ENCODE peak calls at places on chromosomes 7 and 10, in eight cellular contexts. One of them, this sample, is unnamed.

GRCh38 chr10:101767966-101768790 is 7.7 kb downstream of the FGF8 start:
- DNase-seq in stimulated activated CD8-positive, alpha-beta memory T cell treated with anti-CD3 and anti-CD28 coated beads, Interleukin-2, amount 100 ng/mL, for 48 hours: no peak
- DNase-seq in NCI-H460: no peak
- DNase-seq in IMR-90: no peak
- DNase-seq in Right ventricle myocardium superior: no peak
- DNase-seq in AG08396: no peak
- DNase-seq in stimulated activated effector memory CD8-positive, alpha-beta T cell treated with anti-CD3 and anti-CD28 coated beads, Interleukin-12 subunit alpha, Interleukin-12 subunit beta, amount 100 ng/mL, for 72 hours: no peak
- DNase-seq in PC-3: no peak
- DNase-seq in this sample: no peak

GRCh38 chr10:78481842-78482241 is 448.2 kb downstream of the RPS24 start:
- DNase-seq in stimulated activated CD8-positive, alpha-beta memory T cell treated with anti-CD3 and anti-CD28 coated beads, Interleukin-2, amount 100 ng/mL, for 48 hours: no peak
- DNase-seq in NCI-H460: no peak
- DNase-seq in IMR-90: no peak
- DNase-seq in Right ventricle myocardium superior: no peak
- DNase-seq in AG08396: no peak
- DNase-seq in stimulated activated effector memory CD8-positive, alpha-beta T cell treated with anti-CD3 and anti-CD28 coated beads, Interleukin-12 subunit alpha, Interleukin-12 subunit beta, amount 100 ng/mL, for 72 hours: no peak
- DNase-seq in PC-3: no peak
- DNase-seq in this sample: no peak

GRCh38 chr10:129031233-129032150 is 435.5 kb upstream of the MGMT start:
- DNase-seq in stimulated activated CD8-positive, alpha-beta memory T cell treated with anti-CD3 and anti-CD28 coated beads, Interleukin-2, amount 100 ng/mL, for 48 hours: peak
- DNase-seq in NCI-H460: peak
- DNase-seq in IMR-90: peak
- DNase-seq in Right ventricle myocardium superior: peak
- DNase-seq in AG08396: peak
- DNase-seq in stimulated activated effector memory CD8-positive, alpha-beta T cell treated with anti-CD3 and anti-CD28 coated beads, Interleukin-12 subunit alpha, Interleukin-12 subunit beta, amount 100 ng/mL, for 72 hours: peak
- DNase-seq in PC-3: peak
- DNase-seq in this sample: peak

GRCh38 chr10:124740374-124741280 is 3.6 kb downstream of the FAM53B start:
- DNase-seq in stimulated activated CD8-positive, alpha-beta memory T cell treated with anti-CD3 and anti-CD28 coated beads, Interleukin-2, amount 100 ng/mL, for 48 hours: no peak
- DNase-seq in NCI-H460: no peak
- DNase-seq in IMR-90: peak
- DNase-seq in Right ventricle myocardium superior: peak
- DNase-seq in AG08396: peak
- DNase-seq in stimulated activated effector memory CD8-positive, alpha-beta T cell treated with anti-CD3 and anti-CD28 coated beads, Interleukin-12 subunit alpha, Interleukin-12 subunit beta, amount 100 ng/mL, for 72 hours: no peak
- DNase-seq in PC-3: peak
- DNase-seq in this sample: no peak

GRCh38 chr7:65251851-65252620 is 121.6 kb upstream of the ZNF92 start:
- DNase-seq in stimulated activated CD8-positive, alpha-beta memory T cell treated with anti-CD3 and anti-CD28 coated beads, Interleukin-2, amount 100 ng/mL, for 48 hours: no peak
- DNase-seq in NCI-H460: peak
- DNase-seq in IMR-90: peak
- DNase-seq in Right ventricle myocardium superior: peak
- DNase-seq in AG08396: peak
- DNase-seq in stimulated activated effector memory CD8-positive, alpha-beta T cell treated with anti-CD3 and anti-CD28 coated beads, Interleukin-12 subunit alpha, Interleukin-12 subunit beta, amount 100 ng/mL, for 72 hours: peak
- DNase-seq in PC-3: peak
- DNase-seq in this sample: no peak

GRCh38 chr10:2079603-2080078 is 342.3 kb upstream of the ADARB2 start:
- DNase-seq in stimulated activated CD8-positive, alpha-beta memory T cell treated with anti-CD3 and anti-CD28 coated beads, Interleukin-2, amount 100 ng/mL, for 48 hours: no peak
- DNase-seq in NCI-H460: no peak
- DNase-seq in IMR-90: no peak
- DNase-seq in Right ventricle myocardium superior: no peak
- DNase-seq in AG08396: no peak
- DNase-seq in stimulated activated effector memory CD8-positive, alpha-beta T cell treated with anti-CD3 and anti-CD28 coated beads, Interleukin-12 subunit alpha, Interleukin-12 subunit beta, amount 100 ng/mL, for 72 hours: no peak
- DNase-seq in PC-3: no peak
- DNase-seq in this sample: no peak

GRCh38 chr10:95793401-95794045 is 37.6 kb downstream of the ENTPD1 start:
- DNase-seq in stimulated activated CD8-positive, alpha-beta memory T cell treated with anti-CD3 and anti-CD28 coated beads, Interleukin-2, amount 100 ng/mL, for 48 hours: peak
- DNase-seq in NCI-H460: no peak
- DNase-seq in IMR-90: no peak
- DNase-seq in Right ventricle myocardium superior: peak
- DNase-seq in AG08396: no peak
- DNase-seq in stimulated activated effector memory CD8-positive, alpha-beta T cell treated with anti-CD3 and anti-CD28 coated beads, Interleukin-12 subunit alpha, Interleukin-12 subunit beta, amount 100 ng/mL, for 72 hours: no peak
- DNase-seq in PC-3: no peak
- DNase-seq in this sample: no peak

GRCh38 chr7:36598056-36598675 is 126.1 kb downstream of the AOAH start:
- DNase-seq in stimulated activated CD8-positive, alpha-beta memory T cell treated with anti-CD3 and anti-CD28 coated beads, Interleukin-2, amount 100 ng/mL, for 48 hours: no peak
- DNase-seq in NCI-H460: no peak
- DNase-seq in IMR-90: peak
- DNase-seq in Right ventricle myocardium superior: no peak
- DNase-seq in AG08396: no peak
- DNase-seq in stimulated activated effector memory CD8-positive, alpha-beta T cell treated with anti-CD3 and anti-CD28 coated beads, Interleukin-12 subunit alpha, Interleukin-12 subunit beta, amount 100 ng/mL, for 72 hours: no peak
- DNase-seq in PC-3: peak
- DNase-seq in this sample: no peak